ENCODE peak calls at places on chromosomes 7 and 10, in ten cellular contexts. One of them, this sample, is unnamed.

GRCh38 chr10:128571745-128572144 is 445.5 kb upstream of the MKI67 start:
- DNase-seq in kidney tubule cell: no peak
- DNase-seq in AG09319: no peak
- DNase-seq in CD4-positive, alpha-beta memory T cell: no peak
- DNase-seq in T-helper 9 cell: no peak
- DNase-seq in stimulated activated CD4-positive, alpha-beta T cell treated with anti-CD3 and anti-CD28 coated beads, TNF-alpha, amount 100 ng/mL, for 48 hours: no peak
- DNase-seq in T-helper 22 cell: no peak
- DNase-seq in kidney epithelial cell: no peak
- DNase-seq in T-cell: no peak
- DNase-seq in epithelial cell of esophagus: no peak
- DNase-seq in this sample: no peak

GRCh38 chr7:36295090-36295489 is 94.6 kb upstream of the ANLN start:
- DNase-seq in kidney tubule cell: no peak
- DNase-seq in AG09319: no peak
- DNase-seq in CD4-positive, alpha-beta memory T cell: no peak
- DNase-seq in T-helper 9 cell: no peak
- DNase-seq in stimulated activated CD4-positive, alpha-beta T cell treated with anti-CD3 and anti-CD28 coated beads, TNF-alpha, amount 100 ng/mL, for 48 hours: no peak
- DNase-seq in T-helper 22 cell: no peak
- DNase-seq in kidney epithelial cell: no peak
- DNase-seq in T-cell: no peak
- DNase-seq in epithelial cell of esophagus: peak
- DNase-seq in this sample: no peak

GRCh38 chr10:788796-789748 is 99.6 kb upstream of the DIP2C start:
- DNase-seq in kidney tubule cell: peak
- DNase-seq in AG09319: peak
- DNase-seq in CD4-positive, alpha-beta memory T cell: no peak
- DNase-seq in T-helper 9 cell: no peak
- DNase-seq in stimulated activated CD4-positive, alpha-beta T cell treated with anti-CD3 and anti-CD28 coated beads, TNF-alpha, amount 100 ng/mL, for 48 hours: no peak
- DNase-seq in T-helper 22 cell: no peak
- DNase-seq in kidney epithelial cell: no peak
- DNase-seq in T-cell: no peak
- DNase-seq in epithelial cell of esophagus: peak
- DNase-seq in this sample: peak

GRCh38 chr7:29987821-29988317 is 1.7 kb downstream of the SCRN1 start:
- DNase-seq in kidney tubule cell: peak
- DNase-seq in AG09319: peak
- DNase-seq in CD4-positive, alpha-beta memory T cell: no peak
- DNase-seq in T-helper 9 cell: no peak
- DNase-seq in stimulated activated CD4-positive, alpha-beta T cell treated with anti-CD3 and anti-CD28 coated beads, TNF-alpha, amount 100 ng/mL, for 48 hours: no peak
- DNase-seq in T-helper 22 cell: no peak
- DNase-seq in kidney epithelial cell: peak
- DNase-seq in T-cell: no peak
- DNase-seq in epithelial cell of esophagus: peak
- DNase-seq in this sample: peak

GRCh38 chr7:102260856-102261255 is 25.8 kb upstream of the SH2B2 start:
- DNase-seq in kidney tubule cell: peak
- DNase-seq in AG09319: no peak
- DNase-seq in CD4-positive, alpha-beta memory T cell: no peak
- DNase-seq in T-helper 9 cell: no peak
- DNase-seq in stimulated activated CD4-positive, alpha-beta T cell treated with anti-CD3 and anti-CD28 coated beads, TNF-alpha, amount 100 ng/mL, for 48 hours: no peak
- DNase-seq in T-helper 22 cell: no peak
- DNase-seq in kidney epithelial cell: no peak
- DNase-seq in T-cell: no peak
- DNase-seq in epithelial cell of esophagus: no peak
- DNase-seq in this sample: no peak

GRCh38 chr7:36048902-36049240 is 104.2 kb upstream of the EEPD1 start:
- DNase-seq in kidney tubule cell: no peak
- DNase-seq in AG09319: no peak
- DNase-seq in CD4-positive, alpha-beta memory T cell: no peak
- DNase-seq in T-helper 9 cell: no peak
- DNase-seq in stimulated activated CD4-positive, alpha-beta T cell treated with anti-CD3 and anti-CD28 coated beads, TNF-alpha, amount 100 ng/mL, for 48 hours: no peak
- DNase-seq in T-helper 22 cell: no peak
- DNase-seq in kidney epithelial cell: no peak
- DNase-seq in T-cell: no peak
- DNase-seq in epithelial cell of esophagus: no peak
- DNase-seq in this sample: no peak

GRCh38 chr10:19843487-19843886 is 27.3 kb downstream of the PLXDC2 start:
- DNase-seq in kidney tubule cell: no peak
- DNase-seq in AG09319: no peak
- DNase-seq in CD4-positive, alpha-beta memory T cell: no peak
- DNase-seq in T-helper 9 cell: no peak
- DNase-seq in stimulated activated CD4-positive, alpha-beta T cell treated with anti-CD3 and anti-CD28 coated beads, TNF-alpha, amount 100 ng/mL, for 48 hours: no peak
- DNase-seq in T-helper 22 cell: no peak
- DNase-seq in kidney epithelial cell: no peak
- DNase-seq in T-cell: no peak
- DNase-seq in epithelial cell of esophagus: no peak
- DNase-seq in this sample: no peak

GRCh38 chr7:149007615-149008014 is 20.7 kb downstream of the PDIA4 start:
- DNase-seq in kidney tubule cell: no peak
- DNase-seq in AG09319: no peak
- DNase-seq in CD4-positive, alpha-beta memory T cell: no peak
- DNase-seq in T-helper 9 cell: no peak
- DNase-seq in stimulated activated CD4-positive, alpha-beta T cell treated with anti-CD3 and anti-CD28 coated beads, TNF-alpha, amount 100 ng/mL, for 48 hours: no peak
- DNase-seq in T-helper 22 cell: no peak
- DNase-seq in kidney epithelial cell: no peak
- DNase-seq in T-cell: no peak
- DNase-seq in epithelial cell of esophagus: no peak
- DNase-seq in this sample: no peak

GRCh38 chr10:124369986-124370385 is 48.7 kb downstream of the OAT start:
- DNase-seq in kidney tubule cell: no peak
- DNase-seq in AG09319: no peak
- DNase-seq in CD4-positive, alpha-beta memory T cell: no peak
- DNase-seq in T-helper 9 cell: no peak
- DNase-seq in stimulated activated CD4-positive, alpha-beta T cell treated with anti-CD3 and anti-CD28 coated beads, TNF-alpha, amount 100 ng/mL, for 48 hours: no peak
- DNase-seq in T-helper 22 cell: no peak
- DNase-seq in kidney epithelial cell: no peak
- DNase-seq in T-cell: no peak
- DNase-seq in epithelial cell of esophagus: no peak
- DNase-seq in this sample: no peak

GRCh38 chr10:28788767-28789166 is 111.4 kb downstream of the BAMBI start:
- DNase-seq in kidney tubule cell: no peak
- DNase-seq in AG09319: no peak
- DNase-seq in CD4-positive, alpha-beta memory T cell: no peak
- DNase-seq in T-helper 9 cell: no peak
- DNase-seq in stimulated activated CD4-positive, alpha-beta T cell treated with anti-CD3 and anti-CD28 coated beads, TNF-alpha, amount 100 ng/mL, for 48 hours: no peak
- DNase-seq in T-helper 22 cell: no peak
- DNase-seq in kidney epithelial cell: no peak
- DNase-seq in T-cell: no peak
- DNase-seq in epithelial cell of esophagus: no peak
- DNase-seq in this sample: no peak

GRCh38 chr7:117323877-117324699 is 1.2 kb upstream of the WNT2 start:
- DNase-seq in kidney tubule cell: peak
- DNase-seq in AG09319: no peak
- DNase-seq in CD4-positive, alpha-beta memory T cell: no peak
- DNase-seq in T-helper 9 cell: no peak
- DNase-seq in stimulated activated CD4-positive, alpha-beta T cell treated with anti-CD3 and anti-CD28 coated beads, TNF-alpha, amount 100 ng/mL, for 48 hours: no peak
- DNase-seq in T-helper 22 cell: no peak
- DNase-seq in kidney epithelial cell: no peak
- DNase-seq in T-cell: no peak
- DNase-seq in epithelial cell of esophagus: peak
- DNase-seq in this sample: no peak

GRCh38 chr7:47407136-47407535 is 174.8 kb downstream of the TNS3 start:
- DNase-seq in kidney tubule cell: no peak
- DNase-seq in AG09319: no peak
- DNase-seq in CD4-positive, alpha-beta memory T cell: no peak
- DNase-seq in T-helper 9 cell: no peak
- DNase-seq in stimulated activated CD4-positive, alpha-beta T cell treated with anti-CD3 and anti-CD28 coated beads, TNF-alpha, amount 100 ng/mL, for 48 hours: no peak
- DNase-seq in T-helper 22 cell: no peak
- DNase-seq in kidney epithelial cell: no peak
- DNase-seq in T-cell: no peak
- DNase-seq in epithelial cell of esophagus: no peak
- DNase-seq in this sample: no peak

GRCh38 chr7:154674191-154674590 is 328.7 kb downstream of the PAXIP1 start:
- DNase-seq in kidney tubule cell: no peak
- DNase-seq in AG09319: no peak
- DNase-seq in CD4-positive, alpha-beta memory T cell: no peak
- DNase-seq in T-helper 9 cell: no peak
- DNase-seq in stimulated activated CD4-positive, alpha-beta T cell treated with anti-CD3 and anti-CD28 coated beads, TNF-alpha, amount 100 ng/mL, for 48 hours: no peak
- DNase-seq in T-helper 22 cell: no peak
- DNase-seq in kidney epithelial cell: no peak
- DNase-seq in T-cell: no peak
- DNase-seq in epithelial cell of esophagus: no peak
- DNase-seq in this sample: no peak

GRCh38 chr7:131581241-131582157 is 25.1 kb upstream of the PODXL start:
- DNase-seq in kidney tubule cell: no peak
- DNase-seq in AG09319: no peak
- DNase-seq in CD4-positive, alpha-beta memory T cell: no peak
- DNase-seq in T-helper 9 cell: no peak
- DNase-seq in stimulated activated CD4-positive, alpha-beta T cell treated with anti-CD3 and anti-CD28 coated beads, TNF-alpha, amount 100 ng/mL, for 48 hours: no peak
- DNase-seq in T-helper 22 cell: no peak
- DNase-seq in kidney epithelial cell: no peak
- DNase-seq in T-cell: no peak
- DNase-seq in epithelial cell of esophagus: no peak
- DNase-seq in this sample: no peak

GRCh38 chr10:74156919-74157289 is 5.9 kb downstream of the ADK start:
- DNase-seq in kidney tubule cell: no peak
- DNase-seq in AG09319: no peak
- DNase-seq in CD4-positive, alpha-beta memory T cell: no peak
- DNase-seq in T-helper 9 cell: no peak
- DNase-seq in stimulated activated CD4-positive, alpha-beta T cell treated with anti-CD3 and anti-CD28 coated beads, TNF-alpha, amount 100 ng/mL, for 48 hours: no peak
- DNase-seq in T-helper 22 cell: no peak
- DNase-seq in kidney epithelial cell: no peak
- DNase-seq in T-cell: no peak
- DNase-seq in epithelial cell of esophagus: no peak
- DNase-seq in this sample: no peak

GRCh38 chr7:41998041-41998440 is 239.0 kb downstream of the GLI3 start:
- DNase-seq in kidney tubule cell: no peak
- DNase-seq in AG09319: no peak
- DNase-seq in CD4-positive, alpha-beta memory T cell: no peak
- DNase-seq in T-helper 9 cell: no peak
- DNase-seq in stimulated activated CD4-positive, alpha-beta T cell treated with anti-CD3 and anti-CD28 coated beads, TNF-alpha, amount 100 ng/mL, for 48 hours: no peak
- DNase-seq in T-helper 22 cell: no peak
- DNase-seq in kidney epithelial cell: no peak
- DNase-seq in T-cell: no peak
- DNase-seq in epithelial cell of esophagus: no peak
- DNase-seq in this sample: no peak

GRCh38 chr10:60110739-60111138 is 204.4 kb upstream of the CCDC6 start:
- DNase-seq in kidney tubule cell: no peak
- DNase-seq in AG09319: no peak
- DNase-seq in CD4-positive, alpha-beta memory T cell: no peak
- DNase-seq in T-helper 9 cell: no peak
- DNase-seq in stimulated activated CD4-positive, alpha-beta T cell treated with anti-CD3 and anti-CD28 coated beads, TNF-alpha, amount 100 ng/mL, for 48 hours: no peak
- DNase-seq in T-helper 22 cell: no peak
- DNase-seq in kidney epithelial cell: no peak
- DNase-seq in T-cell: no peak
- DNase-seq in epithelial cell of esophagus: no peak
- DNase-seq in this sample: no peak

GRCh38 chr7:44962483-44963251 is 16.1 kb downstream of the MYO1G start:
- DNase-seq in kidney tubule cell: peak
- DNase-seq in AG09319: no peak
- DNase-seq in CD4-positive, alpha-beta memory T cell: no peak
- DNase-seq in T-helper 9 cell: no peak
- DNase-seq in stimulated activated CD4-positive, alpha-beta T cell treated with anti-CD3 and anti-CD28 coated beads, TNF-alpha, amount 100 ng/mL, for 48 hours: no peak
- DNase-seq in T-helper 22 cell: no peak
- DNase-seq in kidney epithelial cell: no peak
- DNase-seq in T-cell: no peak
- DNase-seq in epithelial cell of esophagus: peak
- DNase-seq in this sample: no peak

GRCh38 chr7:98049034-98049433 is 57.6 kb upstream of the LMTK2 start:
- DNase-seq in kidney tubule cell: peak
- DNase-seq in AG09319: no peak
- DNase-seq in CD4-positive, alpha-beta memory T cell: no peak
- DNase-seq in T-helper 9 cell: no peak
- DNase-seq in stimulated activated CD4-positive, alpha-beta T cell treated with anti-CD3 and anti-CD28 coated beads, TNF-alpha, amount 100 ng/mL, for 48 hours: no peak
- DNase-seq in T-helper 22 cell: no peak
- DNase-seq in kidney epithelial cell: no peak
- DNase-seq in T-cell: no peak
- DNase-seq in epithelial cell of esophagus: peak
- DNase-seq in this sample: peak

GRCh38 chr7:4025694-4026615 is 656.1 kb upstream of the FOXK1 start:
- DNase-seq in kidney tubule cell: no peak
- DNase-seq in AG09319: no peak
- DNase-seq in CD4-positive, alpha-beta memory T cell: no peak
- DNase-seq in T-helper 9 cell: no peak
- DNase-seq in stimulated activated CD4-positive, alpha-beta T cell treated with anti-CD3 and anti-CD28 coated beads, TNF-alpha, amount 100 ng/mL, for 48 hours: no peak
- DNase-seq in T-helper 22 cell: no peak
- DNase-seq in kidney epithelial cell: no peak
- DNase-seq in T-cell: no peak
- DNase-seq in epithelial cell of esophagus: no peak
- DNase-seq in this sample: no peak

GRCh38 chr7:113717739-113718138 is 201.1 kb downstream of the PPP1R3A start:
- DNase-seq in kidney tubule cell: no peak
- DNase-seq in AG09319: no peak
- DNase-seq in CD4-positive, alpha-beta memory T cell: no peak
- DNase-seq in T-helper 9 cell: no peak
- DNase-seq in stimulated activated CD4-positive, alpha-beta T cell treated with anti-CD3 and anti-CD28 coated beads, TNF-alpha, amount 100 ng/mL, for 48 hours: no peak
- DNase-seq in T-helper 22 cell: no peak
- DNase-seq in kidney epithelial cell: no peak
- DNase-seq in T-cell: no peak
- DNase-seq in epithelial cell of esophagus: no peak
- DNase-seq in this sample: no peak

GRCh38 chr10:72328829-72329204 is 25.9 kb downstream of the DNAJB12 start:
- DNase-seq in kidney tubule cell: no peak
- DNase-seq in AG09319: no peak
- DNase-seq in CD4-positive, alpha-beta memory T cell: no peak
- DNase-seq in T-helper 9 cell: no peak
- DNase-seq in stimulated activated CD4-positive, alpha-beta T cell treated with anti-CD3 and anti-CD28 coated beads, TNF-alpha, amount 100 ng/mL, for 48 hours: no peak
- DNase-seq in T-helper 22 cell: no peak
- DNase-seq in kidney epithelial cell: no peak
- DNase-seq in T-cell: no peak
- DNase-seq in epithelial cell of esophagus: no peak
- DNase-seq in this sample: no peak

GRCh38 chr7:125147047-125147446 is 217.4 kb upstream of the POT1 start:
- DNase-seq in kidney tubule cell: no peak
- DNase-seq in AG09319: no peak
- DNase-seq in CD4-positive, alpha-beta memory T cell: no peak
- DNase-seq in T-helper 9 cell: no peak
- DNase-seq in stimulated activated CD4-positive, alpha-beta T cell treated with anti-CD3 and anti-CD28 coated beads, TNF-alpha, amount 100 ng/mL, for 48 hours: no peak
- DNase-seq in T-helper 22 cell: no peak
- DNase-seq in kidney epithelial cell: no peak
- DNase-seq in T-cell: no peak
- DNase-seq in epithelial cell of esophagus: peak
- DNase-seq in this sample: no peak

GRCh38 chr10:7258948-7259523 is 151.8 kb downstream of the SFMBT2 start:
- DNase-seq in kidney tubule cell: no peak
- DNase-seq in AG09319: no peak
- DNase-seq in CD4-positive, alpha-beta memory T cell: peak
- DNase-seq in T-helper 9 cell: peak
- DNase-seq in stimulated activated CD4-positive, alpha-beta T cell treated with anti-CD3 and anti-CD28 coated beads, TNF-alpha, amount 100 ng/mL, for 48 hours: peak
- DNase-seq in T-helper 22 cell: peak
- DNase-seq in kidney epithelial cell: no peak
- DNase-seq in T-cell: peak
- DNase-seq in epithelial cell of esophagus: no peak
- DNase-seq in this sample: no peak

GRCh38 chr7:2247141-2247985 is 5.3 kb downstream of the NUDT1 start:
- DNase-seq in kidney tubule cell: peak
- DNase-seq in AG09319: no peak
- DNase-seq in CD4-positive, alpha-beta memory T cell: no peak
- DNase-seq in T-helper 9 cell: no peak
- DNase-seq in stimulated activated CD4-positive, alpha-beta T cell treated with anti-CD3 and anti-CD28 coated beads, TNF-alpha, amount 100 ng/mL, for 48 hours: no peak
- DNase-seq in T-helper 22 cell: no peak
- DNase-seq in kidney epithelial cell: no peak
- DNase-seq in T-cell: no peak
- DNase-seq in epithelial cell of esophagus: no peak
- DNase-seq in this sample: no peak

GRCh38 chr10:102117391-102118159 is 2.6 kb downstream of the LDB1 start:
- DNase-seq in kidney tubule cell: peak
- DNase-seq in AG09319: peak
- DNase-seq in CD4-positive, alpha-beta memory T cell: peak
- DNase-seq in T-helper 9 cell: peak
- DNase-seq in stimulated activated CD4-positive, alpha-beta T cell treated with anti-CD3 and anti-CD28 coated beads, TNF-alpha, amount 100 ng/mL, for 48 hours: no peak
- DNase-seq in T-helper 22 cell: peak
- DNase-seq in kidney epithelial cell: no peak
- DNase-seq in T-cell: peak
- DNase-seq in epithelial cell of esophagus: peak
- DNase-seq in this sample: no peak

GRCh38 chr7:43942997-43943701 is 16.9 kb downstream of the UBE2D4 start:
- DNase-seq in kidney tubule cell: no peak
- DNase-seq in AG09319: no peak
- DNase-seq in CD4-positive, alpha-beta memory T cell: no peak
- DNase-seq in T-helper 9 cell: no peak
- DNase-seq in stimulated activated CD4-positive, alpha-beta T cell treated with anti-CD3 and anti-CD28 coated beads, TNF-alpha, amount 100 ng/mL, for 48 hours: no peak
- DNase-seq in T-helper 22 cell: no peak
- DNase-seq in kidney epithelial cell: no peak
- DNase-seq in T-cell: no peak
- DNase-seq in epithelial cell of esophagus: peak
- DNase-seq in this sample: no peak

GRCh38 chr7:128000854-128001265 is 30.4 kb downstream of the LRRC4 start:
- DNase-seq in kidney tubule cell: peak
- DNase-seq in AG09319: no peak
- DNase-seq in CD4-positive, alpha-beta memory T cell: no peak
- DNase-seq in T-helper 9 cell: no peak
- DNase-seq in stimulated activated CD4-positive, alpha-beta T cell treated with anti-CD3 and anti-CD28 coated beads, TNF-alpha, amount 100 ng/mL, for 48 hours: no peak
- DNase-seq in T-helper 22 cell: no peak
- DNase-seq in kidney epithelial cell: no peak
- DNase-seq in T-cell: no peak
- DNase-seq in epithelial cell of esophagus: no peak
- DNase-seq in this sample: no peak

This sample was measured in epithelial cell of prostate.